ENCODE peak calls at places on chromosomes 13 and 19, in nine cellular contexts. H, M, Q, U, G, X, Z, A and V are unnamed samples.

GRCh38 chr19:33192010-33192409 is 2.1 kb upstream of the LRP3 start:
- DNase-seq in H (no peak), Q (no peak), U (no peak), G (peak), M (no peak), Z (no peak), A (no peak), X (no peak), V (no peak)

GRCh38 chr13:29572575-29572974 is 22.9 kb downstream of the SLC7A1 start:
- DNase-seq in Q (no peak), A (no peak), U (no peak), G (no peak), M (no peak), X (no peak), H (no peak), Z (no peak), V (no peak)

GRCh38 chr19:15177269-15178116 is 23.3 kb downstream of the NOTCH3 start:
- DNase-seq in X (peak), G (peak), A (peak), H (peak), U (peak), Z (peak), Q (peak), M (peak), V (peak)

GRCh38 chr19:32363632-32364031 is 18.2 kb downstream of the ZNF507 start:
- DNase-seq in U (no peak), Z (no peak), X (no peak), H (no peak), G (no peak), A (no peak), M (no peak), Q (no peak), V (no peak)

GRCh38 chr19:31419871-31420430 is 70.7 kb upstream of the TSHZ3 start:
- DNase-seq in X (no peak), Z (no peak), M (no peak), H (no peak), Q (no peak), G (no peak), U (no peak), A (no peak), V (no peak)

GRCh38 chr13:66563076-66563475 is 667.1 kb downstream of the PCDH9 start:
- DNase-seq in G (no peak), U (no peak), Z (no peak), M (no peak), X (no peak), H (no peak), A (no peak), Q (no peak), V (no peak)

GRCh38 chr19:15495151-15495550 is 13.2 kb upstream of the CYP4F22 start:
- DNase-seq in G (no peak), M (no peak), U (no peak), Z (no peak), A (no peak), Q (no peak), X (no peak), H (no peak), V (no peak)

GRCh38 chr13:96710166-96710866 is 284.0 kb downstream of the OXGR1 start:
- DNase-seq in G (peak), A (no peak), Q (no peak), H (no peak), Z (no peak), U (no peak), M (no peak), X (no peak), V (no peak)

GRCh38 chr13:80444240-80445015 is 103.5 kb upstream of the SPRY2 start:
- DNase-seq in Q (no peak), U (no peak), M (no peak), X (peak), G (no peak), Z (no peak), A (no peak), H (no peak), V (peak)

GRCh38 chr13:75101997-75102720 is 379.8 kb downstream of the TBC1D4 start:
- DNase-seq in M (no peak), H (no peak), X (no peak), Z (no peak), Q (no peak), G (peak), A (no peak), U (no peak), V (no peak)

GRCh38 chr19:10817291-10818038 is 18.5 kb downstream of the TMED1 start:
- DNase-seq in M (no peak), U (no peak), G (no peak), Z (no peak), X (no peak), H (no peak), A (peak), Q (no peak), V (no peak)

GRCh38 chr19:28608292-28608691 is 604.7 kb downstream of the UQCRFS1 start:
- DNase-seq in M (no peak), A (no peak), U (no peak), G (no peak), Z (no peak), Q (no peak), H (no peak), X (no peak), V (no peak)

GRCh38 chr13:110713981-110714797 is 689 bp downstream of the ING1 start:
- DNase-seq in M (peak), Z (peak), U (no peak), H (peak), Q (peak), A (no peak), G (no peak), X (peak), V (no peak)